ENCODE peak calls at places on chromosomes 4 and X, in six cellular contexts. One of them, this sample, is unnamed.

GRCh38 chr4:7928711-7929505 is 10.8 kb downstream of the AFAP1 start:
- DNase-seq in NCI-H1092: no peak
- DNase-seq in GM12892: no peak
- DNase-seq in NCI-H774: no peak
- DNase-seq in effector CD4-positive, alpha-beta T cell: no peak
- DNase-seq in Calu3: no peak
- DNase-seq in this sample: no peak

GRCh38 chrX:150409486-150409885 is 46.4 kb downstream of the MAMLD1 start:
- DNase-seq in NCI-H1092: no peak
- DNase-seq in effector CD4-positive, alpha-beta T cell: no peak
- DNase-seq in GM12892: no peak
- DNase-seq in Calu3: no peak
- DNase-seq in NCI-H774: no peak
- DNase-seq in this sample: no peak

GRCh38 chr4:3808597-3808996 is 42.4 kb downstream of the ADRA2C start:
- DNase-seq in NCI-H774: no peak
- DNase-seq in effector CD4-positive, alpha-beta T cell: no peak
- DNase-seq in NCI-H1092: no peak
- DNase-seq in GM12892: no peak
- DNase-seq in Calu3: no peak
- DNase-seq in this sample: no peak

GRCh38 chrX:140504371-140505324 is at the start of gene SOX3:
- DNase-seq in NCI-H1092: no peak
- DNase-seq in GM12892: no peak
- DNase-seq in NCI-H774: no peak
- DNase-seq in effector CD4-positive, alpha-beta T cell: no peak
- DNase-seq in Calu3: no peak
- DNase-seq in this sample: no peak

GRCh38 chrX:132909643-132910042 is 48.8 kb downstream of the HS6ST2 start:
- DNase-seq in NCI-H1092: no peak
- DNase-seq in effector CD4-positive, alpha-beta T cell: no peak
- DNase-seq in NCI-H774: no peak
- DNase-seq in Calu3: no peak
- DNase-seq in GM12892: no peak
- DNase-seq in this sample: no peak

GRCh38 chr4:42277291-42277690 is 120.0 kb upstream of the SHISA3 start:
- DNase-seq in Calu3: no peak
- DNase-seq in NCI-H774: no peak
- DNase-seq in effector CD4-positive, alpha-beta T cell: no peak
- DNase-seq in GM12892: no peak
- DNase-seq in NCI-H1092: no peak
- DNase-seq in this sample: no peak

GRCh38 chr4:157992948-157993839 is 179.6 kb downstream of the GASK1B start:
- DNase-seq in Calu3: no peak
- DNase-seq in effector CD4-positive, alpha-beta T cell: no peak
- DNase-seq in NCI-H1092: no peak
- DNase-seq in GM12892: no peak
- DNase-seq in NCI-H774: no peak
- DNase-seq in this sample: no peak

GRCh38 chrX:23434356-23434884 is 99.8 kb downstream of the PTCHD1 start:
- DNase-seq in effector CD4-positive, alpha-beta T cell: no peak
- DNase-seq in GM12892: no peak
- DNase-seq in NCI-H774: no peak
- DNase-seq in Calu3: peak; percentile 32
- DNase-seq in NCI-H1092: no peak
- DNase-seq in this sample: peak; percentile 53

GRCh38 chrX:153646620-153647373 is at the start of gene DUSP9:
- DNase-seq in effector CD4-positive, alpha-beta T cell: no peak
- DNase-seq in NCI-H1092: no peak
- DNase-seq in NCI-H774: peak; percentile 21
- DNase-seq in Calu3: peak; percentile 32
- DNase-seq in GM12892: peak; percentile 27
- DNase-seq in this sample: peak; percentile 31

GRCh38 chrX:13471269-13471668 is 98.1 kb upstream of the EGFL6 start:
- DNase-seq in GM12892: no peak
- DNase-seq in NCI-H774: no peak
- DNase-seq in Calu3: no peak
- DNase-seq in NCI-H1092: no peak
- DNase-seq in effector CD4-positive, alpha-beta T cell: no peak
- DNase-seq in this sample: no peak

GRCh38 chr4:20426028-20426427 is 174.3 kb downstream of the SLIT2 start:
- DNase-seq in effector CD4-positive, alpha-beta T cell: no peak
- DNase-seq in NCI-H1092: no peak
- DNase-seq in GM12892: no peak
- DNase-seq in NCI-H774: no peak
- DNase-seq in Calu3: no peak
- DNase-seq in this sample: no peak

GRCh38 chrX:54208531-54208930 is 25.5 kb upstream of the FAM120C start:
- DNase-seq in GM12892: no peak
- DNase-seq in effector CD4-positive, alpha-beta T cell: no peak
- DNase-seq in Calu3: no peak
- DNase-seq in NCI-H774: no peak
- DNase-seq in NCI-H1092: no peak
- DNase-seq in this sample: no peak

GRCh38 chr4:77358315-77358928 is 201.4 kb downstream of the CCNG2 start:
- DNase-seq in effector CD4-positive, alpha-beta T cell: no peak
- DNase-seq in GM12892: peak; percentile 4
- DNase-seq in NCI-H1092: no peak
- DNase-seq in NCI-H774: no peak
- DNase-seq in Calu3: peak; percentile 35
- DNase-seq in this sample: no peak

GRCh38 chr4:23484689-23485088 is 405.2 kb downstream of the PPARGC1A start:
- DNase-seq in Calu3: no peak
- DNase-seq in GM12892: no peak
- DNase-seq in NCI-H774: no peak
- DNase-seq in effector CD4-positive, alpha-beta T cell: no peak
- DNase-seq in NCI-H1092: no peak
- DNase-seq in this sample: no peak